ENCODE peak calls at places on chromosomes 11 and 22, in ten cellular contexts. O, S, M, Q, G, E, C, R, T and J are unnamed samples.

GRCh38 chr11:1639666-1640065 is 10.1 kb downstream of the KRTAP5-5 start:
- DNase-seq in O (no peak), S (no peak), M (no peak), Q (no peak), G (no peak), E (no peak), C (no peak), R (no peak), T (no peak), J (no peak)

GRCh38 chr11:18836415-18836814 is 44.8 kb upstream of the PTPN5 start:
- DNase-seq in O (no peak), S (no peak), M (peak), Q (peak), G (no peak), E (no peak), C (no peak), R (no peak), T (no peak), J (no peak)

GRCh38 chr22:23110190-23110921 is 31.4 kb downstream of the RSPH14 start:
- DNase-seq in O (no peak), S (peak), M (no peak), Q (no peak), G (no peak), E (no peak), C (no peak), R (no peak), T (no peak), J (no peak)

GRCh38 chr11:125025968-125026367 is 37.1 kb upstream of the SLC37A2 start:
- DNase-seq in O (no peak), S (peak), M (no peak), Q (peak), G (no peak), E (no peak), C (no peak), R (no peak), T (no peak), J (no peak)

GRCh38 chr11:78620159-78620558 is 45.5 kb upstream of the NARS2 start:
- DNase-seq in O (no peak), S (no peak), M (no peak), Q (no peak), G (no peak), E (no peak), C (no peak), R (no peak), T (no peak), J (no peak)

GRCh38 chr11:48109046-48109666 is 107.5 kb upstream of the OR4B1 start:
- DNase-seq in O (peak), S (peak), M (peak), Q (no peak), G (no peak), E (no peak), C (no peak), R (no peak), T (no peak), J (peak)

GRCh38 chr22:40855104-40855959 is 1.1 kb downstream of the ST13 start:
- DNase-seq in O (no peak), S (peak), M (peak), Q (no peak), G (no peak), E (no peak), C (no peak), R (no peak), T (no peak), J (peak)

GRCh38 chr11:86926975-86927374 is 28.2 kb downstream of the FZD4 start:
- DNase-seq in O (no peak), S (no peak), M (no peak), Q (no peak), G (no peak), E (no peak), C (no peak), R (no peak), T (no peak), J (no peak)

GRCh38 chr11:96200243-96200642 is 142.8 kb downstream of the MAML2 start:
- DNase-seq in O (no peak), S (no peak), M (no peak), Q (no peak), G (no peak), E (no peak), C (no peak), R (no peak), T (peak), J (no peak)

GRCh38 chr11:130404727-130405126 is 23.7 kb downstream of the ADAMTS8 start:
- DNase-seq in O (no peak), S (no peak), M (no peak), Q (no peak), G (no peak), E (no peak), C (no peak), R (no peak), T (no peak), J (no peak)